ENCODE peak calls at places on chromosomes 2 and 18, in nine cellular contexts. J, B, K, G, Y, T, H, N and V are unnamed samples.
A peak's percentile ranks its signal among the peaks of the same experiment; 100 is the strongest.

GRCh38 chr2:83081835-83082522 is 1377.1 kb downstream of the SUCLG1 start:
- DNase-seq in J (peak; percentile 94), K (peak; percentile 63), T (peak; percentile 75), H (no peak), B (no peak), N (no peak), Y (peak; percentile 78), G (no peak), V (peak; percentile 21)

GRCh38 chr2:42385225-42385624 is 24.2 kb upstream of the COX7A2L start:
- DNase-seq in J (no peak), T (no peak), H (no peak), Y (peak; percentile 10), N (no peak), G (no peak), B (no peak), K (peak; percentile 56), V (peak; percentile 39)

GRCh38 chr2:84815146-84815545 is 65.7 kb downstream of the TRABD2A start:
- DNase-seq in G (no peak), K (no peak), H (no peak), J (no peak), B (no peak), T (no peak), Y (peak; percentile 52), N (no peak), V (no peak)

GRCh38 chr2:86790134-86790827 is 432 bp downstream of the CD8A start:
- DNase-seq in Y (no peak), B (no peak), N (no peak), J (no peak), T (no peak), G (no peak), H (no peak), K (no peak), V (no peak)

GRCh38 chr2:238439093-238439849 is 12.5 kb downstream of the ASB1 start:
- DNase-seq in G (no peak), Y (peak; percentile 99), T (no peak), K (peak; percentile 81), N (no peak), B (no peak), H (no peak), J (no peak), V (no peak)

GRCh38 chr18:49178736-49179135 is 228.0 kb upstream of the SMAD7 start:
- DNase-seq in Y (peak; percentile 23), B (no peak), T (no peak), K (peak; percentile 8), N (no peak), J (no peak), G (no peak), H (no peak), V (no peak)

GRCh38 chr2:8023241-8023640 is 658.6 kb upstream of the ID2 start:
- DNase-seq in G (no peak), B (no peak), N (no peak), Y (no peak), K (no peak), J (no peak), H (no peak), T (no peak), V (no peak)

GRCh38 chr18:56489901-56490300 is 148.5 kb downstream of the TXNL1 start:
- DNase-seq in B (no peak), N (no peak), H (no peak), G (no peak), T (no peak), Y (no peak), K (no peak), J (no peak), V (no peak)

GRCh38 chr18:48825101-48825745 is 125.5 kb downstream of the SMAD7 start:
- DNase-seq in H (no peak), K (no peak), Y (peak; percentile 41), J (no peak), B (no peak), G (no peak), N (peak; percentile 56), T (no peak), V (no peak)

GRCh38 chr2:74128206-74128605 is 19.5 kb downstream of the BOLA3 start:
- DNase-seq in B (no peak), N (no peak), Y (no peak), H (no peak), T (no peak), J (no peak), G (no peak), K (no peak), V (no peak)

GRCh38 chr2:129880971-129881370 is 98.5 kb upstream of the RAB6C start:
- DNase-seq in J (no peak), H (no peak), K (no peak), T (no peak), Y (no peak), B (no peak), G (no peak), N (no peak), V (no peak)

GRCh38 chr2:230949966-230950832 is 25.2 kb upstream of the GPR55 start:
- DNase-seq in J (no peak), G (no peak), K (no peak), T (no peak), Y (no peak), H (no peak), B (no peak), N (no peak), V (no peak)

GRCh38 chr2:46720592-46721185 is 194.9 kb downstream of the MCFD2 start:
- DNase-seq in Y (peak; percentile 23), T (no peak), N (no peak), G (no peak), H (no peak), J (no peak), B (no peak), K (no peak), V (no peak)

GRCh38 chr2:75403991-75404428 is 156.7 kb downstream of the EVA1A start:
- DNase-seq in T (peak; percentile 27), K (peak; percentile 43), N (no peak), Y (peak; percentile 68), B (no peak), H (no peak), G (no peak), J (peak; percentile 31), V (peak; percentile 16)

GRCh38 chr18:31741096-31741735 is 19.5 kb downstream of the SLC25A52 start:
- DNase-seq in N (no peak), B (peak; percentile 20), H (peak; percentile 28), J (peak; percentile 1), Y (peak; percentile 24), T (no peak), K (no peak), G (peak; percentile 44), V (no peak)

GRCh38 chr2:130288467-130289403 is 54.0 kb upstream of the IMP4 start:
- DNase-seq in N (no peak), Y (no peak), J (no peak), H (no peak), G (no peak), K (peak; percentile 17), B (no peak), T (no peak), V (no peak)

GRCh38 chr2:25587361-25587760 is 86.0 kb downstream of the DTNB start:
- DNase-seq in K (no peak), B (no peak), N (no peak), J (no peak), H (no peak), T (no peak), Y (peak; percentile 66), G (no peak), V (no peak)

GRCh38 chr2:220334210-220334609 is 706.8 kb downstream of the SLC4A3 start:
- DNase-seq in N (no peak), B (no peak), Y (peak; percentile 54), T (no peak), J (peak; percentile 47), G (no peak), K (no peak), H (no peak), V (no peak)

GRCh38 chr2:148501545-148501944 is 143.0 kb upstream of the EPC2 start:
- DNase-seq in T (no peak), H (no peak), J (no peak), G (no peak), N (no peak), K (no peak), Y (no peak), B (no peak), V (peak; percentile 34)

GRCh38 chr2:54673501-54673998 is 49.9 kb upstream of the EML6 start:
- DNase-seq in J (no peak), N (no peak), K (no peak), H (no peak), T (no peak), B (no peak), G (no peak), Y (no peak), V (no peak)

GRCh38 chr2:200814276-200814815 is 2.6 kb downstream of the BZW1 start:
- DNase-seq in T (no peak), J (no peak), B (no peak), Y (no peak), H (no peak), G (no peak), K (no peak), N (no peak), V (no peak)

GRCh38 chr2:232230557-232230956 is 148.0 kb upstream of the ALPP start:
- DNase-seq in N (no peak), J (no peak), K (no peak), G (no peak), H (peak; percentile 8), Y (peak; percentile 4), B (no peak), T (no peak), V (peak; percentile 39)

GRCh38 chr2:220915087-220915486 is 657.0 kb downstream of the EPHA4 start:
- DNase-seq in J (no peak), B (no peak), Y (no peak), N (no peak), T (no peak), K (no peak), H (no peak), G (no peak), V (no peak)

GRCh38 chr2:150466770-150467640 is 20.5 kb downstream of the RND3 start:
- DNase-seq in T (no peak), N (no peak), K (no peak), Y (peak; percentile 78), J (no peak), G (no peak), H (no peak), B (no peak), V (no peak)

GRCh38 chr2:237525559-237526157 is 38.6 kb downstream of the MLPH start:
- DNase-seq in N (peak; percentile 88), K (no peak), Y (no peak), G (no peak), T (no peak), B (no peak), J (no peak), H (no peak), V (no peak)

GRCh38 chr2:213411582-213412289 is 127.5 kb downstream of the SPAG16 start:
- DNase-seq in T (no peak), H (no peak), K (no peak), Y (no peak), B (no peak), J (no peak), G (no peak), N (no peak), V (no peak)

GRCh38 chr2:69493268-69493667 is 56.0 kb upstream of the NFU1 start:
- DNase-seq in G (no peak), N (no peak), Y (no peak), B (no peak), K (no peak), H (no peak), T (peak; percentile 11), J (no peak), V (no peak)

GRCh38 chr2:188819781-188820180 is 154.4 kb upstream of the COL3A1 start:
- DNase-seq in G (no peak), T (no peak), N (no peak), H (no peak), K (no peak), Y (peak; percentile 19), B (no peak), J (no peak), V (no peak)